ENCODE peak calls at places on chromosomes 16 and 17, in four cellular contexts. C is neural progenitor cell, Q is trophoblast cell, E is hepatocyte. F is an unnamed sample.
A peak's percentile ranks its signal among the peaks of the same experiment; 100 is the strongest.

GRCh38 chr16:79317521-79317920 is 283.0 kb downstream of the MAF start:
- DNase-seq in E (no peak), C (no peak), Q (no peak), F (no peak)

GRCh38 chr16:27729516-27730304 is 179.8 kb downstream of the KATNIP start:
- DNase-seq in C (no peak), Q (no peak), E (no peak), F (peak; percentile 85)

GRCh38 chr16:2689968-2690830 is 7.9 kb downstream of the KCTD5 start:
- DNase-seq in C (no peak), E (no peak), Q (no peak), F (peak; percentile 35)

GRCh38 chr16:89922477-89922883 is 662 bp upstream of the TUBB3 start:
- DNase-seq in E (peak; percentile 94), C (peak; percentile 75), Q (peak; percentile 53), F (peak; percentile 86)

GRCh38 chr16:81684901-81685300 is 94.2 kb upstream of the PLCG2 start:
- DNase-seq in C (no peak), Q (no peak), E (no peak), F (no peak)

GRCh38 chr17:52517176-52517575 is 358.7 kb upstream of the CA10 start:
- DNase-seq in E (peak; percentile 5), C (no peak), Q (no peak), F (no peak)

GRCh38 chr16:31365131-31365865 is 10.3 kb downstream of the ITGAX start:
- DNase-seq in C (no peak), E (no peak), Q (no peak), F (no peak)

GRCh38 chr17:74268554-74268953 is 5.5 kb upstream of the DNAI2 start:
- DNase-seq in E (no peak), C (no peak), Q (no peak), F (no peak)

GRCh38 chr16:81889896-81890634 is 111.0 kb downstream of the PLCG2 start:
- DNase-seq in Q (peak; percentile 82), C (peak; percentile 69), E (peak; percentile 77), F (peak; percentile 31)

GRCh38 chr17:47975189-47975814 is 4.4 kb downstream of the CDK5RAP3 start:
- DNase-seq in C (no peak), E (no peak), Q (no peak), F (no peak)

GRCh38 chr17:11816409-11816808 is 180.9 kb downstream of the ZNF18 start:
- DNase-seq in Q (no peak), C (no peak), E (no peak), F (no peak)

GRCh38 chr16:10123141-10123540 is 59.1 kb downstream of the GRIN2A start:
- DNase-seq in E (no peak), C (no peak), Q (no peak), F (peak; percentile 45)

GRCh38 chr16:2699791-2700600 is 17.7 kb downstream of the KCTD5 start:
- DNase-seq in C (no peak), E (no peak), Q (no peak), F (no peak)

GRCh38 chr17:77681820-77682219 is 276.7 kb upstream of the TNRC6C start:
- DNase-seq in Q (no peak), E (peak; percentile 80), C (no peak), F (no peak)

GRCh38 chr17:48027322-48027981 is 10.1 kb downstream of the COPZ2 start:
- DNase-seq in C (peak; percentile 25), Q (peak; percentile 17), E (no peak), F (no peak)

GRCh38 chr17:80475949-80476876 is at the start of gene NPTX1:
- DNase-seq in C (peak; percentile 67), Q (peak; percentile 73), E (peak; percentile 66), F (no peak)

GRCh38 chr17:66322764-66323163 is 20.4 kb downstream of the PRKCA start:
- DNase-seq in Q (no peak), E (no peak), C (no peak), F (no peak)

GRCh38 chr16:88194397-88195020 is 188.2 kb upstream of the ZNF469 start:
- DNase-seq in C (no peak), E (peak; percentile 34), Q (no peak), F (no peak)

GRCh38 chr17:8117980-8118768 is at the start of gene ALOXE3:
- DNase-seq in Q (peak; percentile 93), C (peak; percentile 59), E (peak; percentile 87), F (peak; percentile 63)

GRCh38 chr17:3647769-3648540 is 11.4 kb downstream of the CTNS start:
- DNase-seq in E (peak; percentile 81), Q (peak; percentile 81), C (peak; percentile 76), F (peak; percentile 20)

GRCh38 chr17:18146980-18147379 is 36.6 kb upstream of the ALKBH5 start:
- DNase-seq in E (no peak), C (no peak), Q (no peak), F (no peak)

GRCh38 chr16:48596326-48596725 is 13.7 kb downstream of the N4BP1 start:
- DNase-seq in E (no peak), C (no peak), Q (no peak), F (no peak)

GRCh38 chr17:77585142-77585860 is 373.2 kb upstream of the TNRC6C start:
- DNase-seq in C (no peak), Q (no peak), E (no peak), F (no peak)

GRCh38 chr16:75109732-75110243 is 6.8 kb downstream of the LDHD start:
- DNase-seq in C (no peak), E (no peak), Q (no peak), F (no peak)

GRCh38 chr16:55913717-55914116 is 38.5 kb upstream of the CES5A start:
- DNase-seq in E (no peak), Q (no peak), C (no peak), F (no peak)

GRCh38 chr17:41775394-41776226 is 10.9 kb downstream of the JUP start:
- DNase-seq in Q (no peak), C (peak; percentile 84), E (no peak), F (no peak)
- H3K4me1 ChIP-seq in Q (peaks cover 52% of the 10 kb centered on the region), C (peaks cover 49% of the 10 kb centered on the region), E (peaks cover 59% of the 10 kb centered on the region), F (peaks cover 39% of the 10 kb centered on the region)

DNA sequence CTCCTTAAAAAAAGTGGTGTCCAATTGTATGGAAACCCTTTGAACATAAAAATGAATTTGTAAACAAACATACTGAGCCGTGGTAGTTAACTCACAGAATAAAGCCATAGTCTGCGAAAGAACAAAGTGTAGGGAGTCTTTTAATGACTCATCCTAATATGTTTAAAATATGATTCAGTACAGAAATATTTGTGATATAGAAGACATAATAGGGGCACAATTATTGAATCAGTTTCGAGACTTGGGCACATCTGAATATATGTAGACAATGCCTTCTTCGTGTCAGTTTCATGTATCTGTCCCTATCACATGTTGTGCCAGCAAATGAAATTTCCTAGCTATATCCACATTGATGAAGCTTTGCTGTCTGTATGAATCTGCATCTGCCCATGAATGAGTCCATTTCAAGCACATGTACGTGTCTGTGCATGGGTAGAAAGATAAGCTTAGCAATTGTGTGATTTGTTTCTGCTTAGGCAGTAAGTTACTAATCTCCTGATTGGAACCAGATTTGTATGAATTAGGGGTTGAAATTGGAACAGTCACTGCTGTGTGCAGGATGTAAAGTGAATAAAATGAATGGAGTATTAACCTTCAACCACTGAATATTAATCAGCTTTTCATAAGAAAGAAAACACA is 112.5 kb upstream of the SOX9 start:
- DNase-seq in C (no peak), E (no peak), Q (no peak), F (peak; percentile 36)
- H3K79me2 ChIP-seq in C (no peaks in the 10 kb centered on the region), E (no peaks in the 10 kb centered on the region), Q (no peaks in the 10 kb centered on the region), F (no peaks in the 10 kb centered on the region)

GRCh38 chr17:45221997-45222272 is 250 bp downstream of the FMNL1 start:
- DNase-seq in E (no peak), Q (no peak), C (peak; percentile 55), F (no peak)
- H3K4me1 ChIP-seq in E (peaks cover 4% of the 10 kb centered on the region), Q (peaks cover 5% of the 10 kb centered on the region), C (peaks cover 7% of the 10 kb centered on the region), F (peaks cover 5% of the 10 kb centered on the region)

GRCh38 chr16:17222756-17223411 is 247.9 kb downstream of the XYLT1 start:
- DNase-seq in E (no peak), Q (no peak), C (no peak), F (peak; percentile 24)
- H3K79me2 ChIP-seq in E (peaks cover 5% of the 10 kb centered on the region), Q (no peaks in the 10 kb centered on the region), C (no peaks in the 10 kb centered on the region), F (peaks cover 11% of the 10 kb centered on the region)

DNA sequence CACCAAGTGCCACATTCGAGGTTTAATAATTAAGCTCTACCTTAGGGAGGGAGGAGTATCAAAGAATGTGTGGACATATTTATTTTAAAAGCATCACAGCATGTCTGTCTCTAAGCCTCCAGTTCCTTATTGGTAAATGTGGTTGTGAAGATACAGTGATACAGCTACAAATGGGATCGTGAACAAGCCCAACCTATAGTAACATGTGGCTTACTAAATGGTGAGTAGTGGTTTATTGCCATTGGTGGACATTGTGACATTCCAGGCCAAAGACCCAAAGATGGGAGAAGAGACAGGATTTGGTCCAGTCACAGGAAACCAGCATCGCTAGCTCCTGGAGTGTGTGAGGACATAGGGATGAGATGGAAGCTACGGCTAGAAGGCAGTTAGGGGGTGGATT is 51.2 kb downstream of the IQCK start:
- DNase-seq in Q (no peak), C (no peak), E (no peak), F (no peak)
- H3K4me1 ChIP-seq in Q (no peaks in the 10 kb centered on the region), C (peaks cover 11% of the 10 kb centered on the region), E (no peaks in the 10 kb centered on the region), F (no peaks in the 10 kb centered on the region)

DNA sequence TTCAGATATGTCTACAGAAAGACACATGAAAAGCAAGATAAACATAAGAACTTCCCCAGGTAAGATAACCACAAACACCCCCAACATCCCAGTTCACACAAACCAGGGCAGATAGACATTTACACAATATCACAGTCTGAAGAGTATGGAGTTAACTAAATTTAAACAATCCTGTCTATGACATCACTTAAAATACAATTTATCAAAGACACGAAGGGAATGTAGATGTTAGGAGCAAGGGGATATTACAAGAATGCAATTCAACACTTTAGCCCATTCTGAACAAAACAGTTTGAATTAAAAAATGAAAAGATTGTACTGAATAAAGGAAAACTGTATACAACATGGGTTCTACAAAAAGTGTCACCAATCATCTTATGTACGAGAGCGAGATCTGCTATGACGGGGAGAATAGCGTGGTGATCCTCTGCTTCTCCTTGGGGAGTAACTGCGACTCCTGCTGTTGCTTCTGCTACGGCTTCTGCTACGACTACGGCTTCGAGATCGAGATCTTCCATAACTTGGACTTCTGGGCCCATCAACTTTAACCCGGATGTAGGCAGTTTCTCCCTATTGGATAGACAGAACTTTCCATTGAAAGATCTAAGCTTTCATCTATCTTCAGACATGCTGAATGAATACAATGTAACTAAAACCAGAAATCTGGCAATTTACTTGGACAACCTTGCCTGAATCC is 1.9 kb downstream of the SRSF1 start:
- DNase-seq in C (no peak), E (no peak), Q (no peak), F (no peak)
- H3K79me2 ChIP-seq in C (peaks cover 81% of the 10 kb centered on the region), E (peaks cover 74% of the 10 kb centered on the region), Q (peaks cover 15% of the 10 kb centered on the region), F (peaks cover 65% of the 10 kb centered on the region)

GRCh38 chr17:1762906-1763829 is 1.3 kb downstream of the SERPINF1 start:
- DNase-seq in E (peak; percentile 73), Q (peak; percentile 14), C (peak; percentile 72), F (peak; percentile 65)

GRCh38 chr17:1762233-1762905 is 509 bp downstream of the SERPINF1 start:
- DNase-seq in Q (peak; percentile 72), C (peak; percentile 52), E (no peak), F (peak; percentile 52)

GRCh38 chr17:1765576-1765975 is 3.7 kb downstream of the SERPINF1 start:
- DNase-seq in C (no peak), E (no peak), Q (no peak), F (no peak)

GRCh38 chr17:1766382-1767135 is 4.7 kb downstream of the SERPINF1 start:
- DNase-seq in E (no peak), Q (no peak), C (no peak), F (no peak)

GRCh38 chr17:1764274-1764673 is 2.4 kb downstream of the SERPINF1 start:
- DNase-seq in E (peak; percentile 83), C (no peak), Q (peak; percentile 25), F (peak; percentile 76)
- H3K4me1 ChIP-seq in E (peaks cover 23% of the 10 kb centered on the region), C (peaks cover 30% of the 10 kb centered on the region), Q (peaks cover 2% of the 10 kb centered on the region), F (peaks cover 29% of the 10 kb centered on the region)